ENCODE peak calls at places on chromosome 20, in four cellular contexts. F, G, C and H are unnamed samples.

GRCh38 chr20:18625907-18626655 is 38.2 kb downstream of the DTD1 start:
- DNase-seq in G (no peak), F (no peak), C (no peak), H (no peak)

GRCh38 chr20:18666803-18667460 is 79.1 kb downstream of the DTD1 start:
- DNase-seq in G (peak), F (no peak), C (no peak), H (no peak)

GRCh38 chr20:10699941-10700340 is 26.1 kb upstream of the JAG1 start:
- DNase-seq in F (no peak), G (no peak), C (no peak), H (no peak)

GRCh38 chr20:61535956-61536355 is 283.9 kb downstream of the CDH4 start:
- DNase-seq in G (no peak), F (no peak), C (no peak), H (no peak)

GRCh38 chr20:24914388-24915241 is 34.5 kb upstream of the CST7 start:
- DNase-seq in F (no peak), C (no peak), G (no peak), H (no peak)

GRCh38 chr20:36645998-36646397 is at the start of gene SLA2:
- DNase-seq in F (no peak), C (peak), G (no peak), H (no peak)

GRCh38 chr20:5065489-5066383 is 54.0 kb downstream of the PCNA start:
- DNase-seq in C (no peak), G (peak), F (peak), H (no peak)

GRCh38 chr20:9837634-9838033 is 1.2 kb downstream of the PAK5 start:
- DNase-seq in G (no peak), C (no peak), F (no peak), H (no peak)

GRCh38 chr20:5920581-5920980 is 29.8 kb downstream of the TRMT6 start:
- DNase-seq in G (peak), F (no peak), C (no peak), H (no peak)

GRCh38 chr20:50788045-50788867 is 6.6 kb upstream of the BCAS4 start:
- DNase-seq in F (peak), C (no peak), G (peak), H (no peak)

GRCh38 chr20:35871311-35871771 is 83.0 kb downstream of the SCAND1 start:
- DNase-seq in G (no peak), C (no peak), F (peak), H (no peak)

GRCh38 chr20:37524221-37524700 is 3.2 kb downstream of the NNAT start:
- DNase-seq in F (no peak), G (no peak), C (no peak), H (no peak)

GRCh38 chr20:4120921-4121321 is 105.6 kb upstream of the RNF24 start:
- DNase-seq in G (no peak), F (no peak), C (no peak), H (no peak)

GRCh38 chr20:63636752-63637633 is 10.1 kb upstream of the GMEB2 start:
- DNase-seq in F (peak), C (no peak), G (no peak), H (no peak)

GRCh38 chr20:36541227-36542018 is at the start of gene MYL9:
- DNase-seq in G (peak), C (no peak), F (peak), H (no peak)

GRCh38 chr20:63177785-63178444 is 38.0 kb downstream of the YTHDF1 start:
- DNase-seq in C (no peak), F (no peak), G (no peak), H (no peak)

GRCh38 chr20:38805502-38805957 is at the start of gene PPP1R16B:
- DNase-seq in C (peak), F (no peak), G (peak), H (no peak)

GRCh38 chr20:38805958-38806854 is 709 bp downstream of the PPP1R16B start:
- DNase-seq in C (peak), G (peak), F (no peak), H (no peak)

GRCh38 chr20:38804243-38804642 is 1.3 kb upstream of the PPP1R16B start:
- DNase-seq in C (no peak), G (peak), F (no peak), H (no peak)

GRCh38 chr20:38806855-38807655 is 1.6 kb downstream of the PPP1R16B start:
- DNase-seq in F (no peak), C (peak), G (peak), H (no peak)

DNA sequence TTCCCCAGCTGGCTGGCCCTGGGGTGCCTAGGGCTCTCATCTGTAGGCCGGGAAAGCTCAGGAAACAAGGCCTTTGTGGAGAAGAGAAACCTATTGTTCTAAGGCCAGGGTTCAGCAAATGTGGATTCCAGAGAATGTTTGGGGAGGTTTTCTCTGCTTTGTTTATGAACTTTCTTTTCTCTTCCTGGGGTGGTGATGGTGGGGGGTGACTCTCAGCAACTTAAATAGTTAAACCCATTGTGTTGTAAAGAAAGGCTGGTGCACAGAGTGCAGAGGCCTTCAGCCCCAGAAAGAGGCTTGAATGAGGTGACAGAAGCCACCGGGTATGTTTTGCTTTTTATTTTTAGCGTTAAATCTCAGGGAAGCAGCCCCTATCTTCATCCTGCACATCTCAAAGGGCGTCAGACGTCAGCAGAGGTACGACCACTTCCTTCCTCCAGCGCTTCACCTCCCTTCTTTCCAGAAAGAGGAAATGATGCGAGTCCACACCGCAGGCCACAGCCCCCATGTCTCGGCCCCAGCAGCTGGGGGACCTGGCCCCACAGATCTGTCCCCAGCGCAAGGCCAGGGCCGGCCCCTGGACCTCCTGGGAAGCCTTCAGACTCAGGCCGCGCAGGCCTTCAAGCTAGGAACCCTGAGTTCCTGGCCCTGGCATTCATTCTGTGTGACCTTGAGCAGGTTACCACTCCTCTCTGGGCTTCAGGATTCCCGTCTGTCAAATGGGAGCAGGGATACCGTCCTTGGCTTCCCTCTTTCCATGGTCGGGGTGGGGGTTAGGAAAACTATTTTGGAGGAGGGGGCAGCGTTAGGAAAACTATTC is 605 bp upstream of the PPP1R16B start:
- DNase-seq in C (peak), F (no peak), G (peak), H (no peak)
- H3K4me3 ChIP-seq in C (peak), F (no peak), G (no peak), H (peak)

GRCh38 chr20:22566876-22567658 is 17.3 kb downstream of the FOXA2 start:
- DNase-seq in G (no peak), C (no peak), F (no peak), H (no peak)
- H3K4me3 ChIP-seq in G (no peak), C (no peak), F (no peak), H (no peak)

GRCh38 chr20:46710149-46710913 is 882 bp downstream of the SLC2A10 start:
- DNase-seq in G (no peak), F (no peak), C (no peak), H (no peak)
- H3K4me3 ChIP-seq in G (peak), F (peak), C (peak), H (peak)

GRCh38 chr20:58131111-58131510 is 97.3 kb downstream of the ANKRD60 start:
- DNase-seq in G (peak), C (no peak), F (peak), H (no peak)
- H3K4me3 ChIP-seq in G (no peak), C (no peak), F (peak), H (no peak)

GRCh38 chr20:2585811-2586210 is 49.4 kb downstream of the TMC2 start:
- DNase-seq in F (peak), C (no peak), G (no peak), H (no peak)
- H3K4me3 ChIP-seq in F (no peak), C (no peak), G (no peak), H (no peak)

DNA sequence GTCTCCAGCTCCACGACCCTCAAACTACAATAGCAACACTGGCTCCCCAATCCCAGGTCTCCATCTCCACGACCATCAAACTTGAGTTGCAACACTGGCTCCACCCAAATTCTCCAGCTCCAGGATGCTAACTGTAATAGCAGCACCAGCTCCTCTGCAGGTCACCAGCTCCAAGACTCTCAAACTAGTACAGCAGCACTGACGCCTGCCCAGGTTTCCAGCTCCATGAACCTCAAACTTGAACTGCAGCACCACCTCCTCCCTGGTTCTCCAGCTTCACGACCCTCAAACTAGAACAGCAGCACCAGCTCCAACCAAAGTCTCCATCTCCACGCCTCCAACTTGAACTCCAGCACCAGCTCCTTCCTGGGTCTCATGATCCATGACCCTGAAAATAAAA is 353.8 kb downstream of the PREX1 start:
- DNase-seq in F (no peak), G (no peak), C (no peak), H (no peak)
- H3K4me3 ChIP-seq in F (no peak), G (no peak), C (no peak), H (no peak)

DNA sequence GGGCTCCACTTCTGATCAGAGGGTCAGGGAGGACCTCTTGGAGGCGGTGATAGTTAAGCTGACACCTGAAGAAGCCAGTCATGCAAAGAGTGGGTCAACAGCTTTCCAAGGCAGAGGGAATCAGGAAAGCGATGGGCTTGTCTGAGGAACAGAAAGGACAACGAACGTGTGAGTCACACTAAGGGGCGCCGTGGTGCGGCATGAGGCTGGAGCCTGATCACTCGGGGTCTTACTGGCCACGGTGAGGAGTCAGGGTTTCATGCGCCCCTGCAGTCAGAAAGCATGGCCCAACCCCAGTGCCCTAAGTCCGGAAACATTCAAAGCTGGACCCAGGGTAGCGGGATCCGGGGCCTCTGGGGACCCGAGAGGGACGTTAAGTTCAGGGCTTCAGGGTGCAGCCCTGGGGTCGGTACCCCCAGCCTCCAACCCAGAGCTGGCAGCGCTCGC is 50.5 kb upstream of the SLC32A1 start:
- DNase-seq in F (peak), C (no peak), G (peak), H (no peak)
- H3K4me3 ChIP-seq in F (peak), C (peak), G (peak), H (peak)